ENCODE peak calls at places on chromosomes 7 and 10, in four cellular contexts. E is dorsolateral prefrontal cortex, J is stomach, G is fibroblast of lung. F is an unnamed sample.

GRCh38 chr7:26787696-26788095 is 76.7 kb downstream of the SKAP2 start:
- DNase-seq in E (no peak), J (no peak), G (no peak), F (no peak)

GRCh38 chr10:4847580-4848020 is 21.6 kb downstream of the AKR1E2 start:
- DNase-seq in E (no peak), J (no peak), G (peak), F (peak)

GRCh38 chr10:58512470-58513188 is at the start of gene BICC1:
- DNase-seq in E (peak), J (no peak), G (peak), F (peak)

GRCh38 chr7:85310301-85310700 is 123.4 kb upstream of the SEMA3D start:
- DNase-seq in E (no peak), J (no peak), G (no peak), F (no peak)

GRCh38 chr7:26860361-26860760 is 4.0 kb downstream of the SKAP2 start:
- DNase-seq in E (no peak), J (no peak), G (peak), F (no peak)

GRCh38 chr10:75286901-75287300 is 51.1 kb upstream of the COMTD1 start:
- DNase-seq in E (no peak), J (no peak), G (no peak), F (no peak)

GRCh38 chr10:102416181-102417094 is 2.1 kb downstream of the PSD start:
- DNase-seq in E (no peak), J (no peak), G (no peak), F (no peak)

GRCh38 chr7:1946025-1946424 is 275.9 kb downstream of the ELFN1 start:
- DNase-seq in E (no peak), J (no peak), G (no peak), F (no peak)

GRCh38 chr10:6218692-6219493 is 16.2 kb downstream of the PFKFB3 start:
- DNase-seq in E (no peak), J (no peak), G (no peak), F (peak)

GRCh38 chr10:34885901-34886300 is 70.8 kb upstream of the PARD3 start:
- DNase-seq in E (no peak), J (no peak), G (no peak), F (no peak)

GRCh38 chr7:51366930-51367613 is 50.5 kb upstream of the COBL start:
- DNase-seq in E (no peak), J (peak), G (peak), F (peak)

GRCh38 chr7:28666144-28666543 is 253.8 kb downstream of the CREB5 start:
- DNase-seq in E (no peak), J (no peak), G (peak), F (peak)

GRCh38 chr7:142598297-142598696 is 151.0 kb upstream of the PRSS1 start:
- DNase-seq in E (no peak), J (no peak), G (no peak), F (no peak)

GRCh38 chr7:131108212-131108980 is 219.3 kb upstream of the MKLN1 start:
- DNase-seq in E (no peak), J (no peak), G (peak), F (no peak)

DNA sequence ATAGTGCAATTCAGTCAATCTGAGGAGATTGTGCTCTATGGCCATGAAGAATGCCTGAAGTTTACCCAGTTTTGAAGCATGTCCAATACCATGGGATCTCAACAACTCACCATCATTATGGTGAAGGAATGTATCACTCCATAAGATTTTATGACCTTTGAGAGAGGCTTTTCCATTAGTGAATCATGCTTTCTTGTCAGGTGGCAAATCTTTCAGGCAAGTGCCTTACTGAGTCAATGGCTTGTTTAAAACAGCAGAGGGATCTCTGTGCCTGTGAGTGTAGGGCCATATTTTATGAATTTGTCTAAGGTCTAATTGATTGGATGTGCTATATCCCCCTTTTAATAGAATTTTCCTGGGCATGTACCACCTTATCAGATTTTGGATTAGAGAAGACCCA is 131.5 kb downstream of the CCDC7 start:
- DNase-seq in E (no peak), J (no peak), G (no peak), F (no peak)
- TF ChIP-seq CTCF in E (no peak), J (no peak), G (no peak), F (no peak)

GRCh38 chr7:93165447-93165846 is 17.3 kb upstream of the SAMD9L start:
- DNase-seq in E (no peak), J (no peak), G (peak), F (no peak)
- H3K27ac ChIP-seq in E (no peak), J (no peak), G (no peak), F (no peak)

DNA sequence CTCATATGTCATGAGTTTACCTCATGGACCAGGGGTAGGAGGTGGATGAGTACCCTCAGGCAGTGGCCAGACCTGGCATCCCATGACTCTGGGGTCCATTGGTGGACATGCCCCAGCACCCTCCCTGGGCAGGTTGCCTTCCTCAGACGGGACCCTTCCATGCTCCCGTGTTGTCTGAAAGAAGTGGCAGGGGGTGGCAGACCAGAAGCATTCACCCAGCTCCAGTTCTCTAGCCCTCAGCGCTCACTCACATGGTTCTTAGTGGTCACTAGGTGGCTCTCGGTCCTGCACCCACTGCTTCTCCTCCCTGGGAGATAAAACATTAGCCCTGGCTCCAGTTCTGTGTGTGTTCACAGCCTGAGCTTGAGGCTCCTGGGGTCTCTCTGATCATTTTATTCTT is 6.0 kb downstream of the RBP3 start:
- DNase-seq in E (no peak), J (no peak), G (peak), F (peak)
- TF ChIP-seq CTCF in E (no peak), J (no peak), G (no peak), F (no peak)

GRCh38 chr10:21199501-21199900 is 302.4 kb upstream of the NEBL start:
- DNase-seq in E (no peak), J (no peak), G (no peak), F (no peak)

GRCh38 chr10:21195149-21195731 is 298.1 kb upstream of the NEBL start:
- DNase-seq in E (no peak), J (no peak), G (no peak), F (peak)

GRCh38 chr10:21194510-21194993 is 297.4 kb upstream of the NEBL start:
- DNase-seq in E (no peak), J (peak), G (peak), F (peak)

GRCh38 chr10:21197006-21197405 is 299.9 kb upstream of the NEBL start:
- DNase-seq in E (no peak), J (no peak), G (no peak), F (no peak)

GRCh38 chr10:21197838-21198237 is 300.7 kb upstream of the NEBL start:
- DNase-seq in E (no peak), J (no peak), G (no peak), F (no peak)
- H3K27ac ChIP-seq in E (no peak), J (no peak), G (no peak), F (no peak)

DNA sequence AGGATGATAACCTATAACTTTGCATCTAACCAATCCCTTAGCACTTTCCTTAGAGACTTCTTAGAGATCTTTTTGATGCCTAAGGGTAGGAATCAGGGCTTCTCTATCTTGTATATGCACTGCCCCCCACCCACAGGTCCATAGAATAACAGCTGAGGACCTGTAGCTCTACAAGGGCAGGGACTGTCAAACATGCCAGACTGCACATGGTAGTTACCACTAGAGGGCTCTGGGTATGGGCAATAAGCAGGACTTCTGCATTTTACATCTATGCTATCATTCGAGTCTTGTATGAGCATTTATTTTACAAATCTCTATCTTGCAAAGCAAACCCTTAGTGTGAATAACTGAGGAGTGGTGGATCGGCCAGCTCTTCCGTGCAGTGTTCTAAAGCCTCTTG is 219.1 kb downstream of the WDR11 start:
- DNase-seq in E (no peak), J (no peak), G (no peak), F (no peak)
- TF ChIP-seq CTCF in E (peak), J (no peak), G (no peak), F (no peak)

DNA sequence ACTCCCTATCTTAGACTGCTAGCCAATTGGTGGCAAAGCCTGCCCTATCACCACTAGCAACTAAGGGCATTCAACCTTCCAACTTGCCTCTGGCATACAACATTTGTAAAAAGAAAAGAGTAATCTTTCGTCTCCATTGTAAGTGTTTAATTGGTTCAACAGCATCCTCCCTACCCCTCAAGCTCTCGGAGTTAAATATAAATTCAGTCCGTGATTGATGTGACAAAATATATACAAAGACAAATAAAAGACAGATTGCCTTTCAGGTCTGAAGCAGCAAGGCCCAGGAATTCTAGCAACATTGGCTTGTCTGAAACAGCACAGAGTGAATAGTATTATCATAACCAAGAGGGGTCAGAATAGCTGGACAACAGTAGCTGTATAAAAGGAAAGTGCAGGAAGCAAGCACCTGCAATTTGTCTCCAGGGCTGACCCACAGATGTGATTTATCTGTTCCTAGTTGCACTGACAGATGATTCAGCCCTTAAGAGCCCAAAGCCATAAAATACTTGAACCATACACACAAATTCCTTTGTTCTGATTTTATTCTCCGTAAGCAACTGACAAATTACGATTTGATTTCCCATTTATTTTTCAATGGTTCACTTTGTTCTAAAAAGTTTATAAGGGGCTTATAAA is 47.7 kb upstream of the ANKRD1 start:
- DNase-seq in E (no peak), J (no peak), G (peak), F (peak)
- H3K27ac ChIP-seq in E (no peak), J (no peak), G (no peak), F (no peak)

DNA sequence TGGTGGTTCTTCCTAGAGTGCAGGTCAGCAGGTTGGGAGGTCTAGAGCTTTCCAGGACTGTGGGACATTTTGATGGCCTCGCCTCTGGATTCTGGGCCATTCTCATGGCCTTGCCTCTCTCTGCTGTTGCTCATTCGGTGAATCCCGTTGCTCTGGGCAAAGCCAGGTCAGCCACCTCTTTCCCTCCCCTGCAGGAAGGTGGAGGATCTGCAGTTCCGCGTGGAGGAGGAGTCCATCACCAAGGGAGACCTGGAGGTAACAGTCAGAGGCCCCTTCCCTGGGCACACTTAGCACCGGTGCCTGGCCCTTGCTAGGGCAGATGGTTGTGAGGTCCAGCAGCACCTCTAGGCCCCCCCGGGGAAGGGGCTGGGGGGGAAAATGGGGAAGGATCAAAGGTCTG is 74.9 kb downstream of the CLIP2 start:
- DNase-seq in E (no peak), J (no peak), G (no peak), F (no peak)
- TF ChIP-seq CTCF in E (no peak), J (no peak), G (no peak), F (no peak)

GRCh38 chr7:155725073-155725346 is 80.5 kb downstream of the RBM33 start:
- DNase-seq in E (no peak), J (no peak), G (no peak), F (no peak)
- H3K27ac ChIP-seq in E (no peak), J (no peak), G (no peak), F (no peak)

DNA sequence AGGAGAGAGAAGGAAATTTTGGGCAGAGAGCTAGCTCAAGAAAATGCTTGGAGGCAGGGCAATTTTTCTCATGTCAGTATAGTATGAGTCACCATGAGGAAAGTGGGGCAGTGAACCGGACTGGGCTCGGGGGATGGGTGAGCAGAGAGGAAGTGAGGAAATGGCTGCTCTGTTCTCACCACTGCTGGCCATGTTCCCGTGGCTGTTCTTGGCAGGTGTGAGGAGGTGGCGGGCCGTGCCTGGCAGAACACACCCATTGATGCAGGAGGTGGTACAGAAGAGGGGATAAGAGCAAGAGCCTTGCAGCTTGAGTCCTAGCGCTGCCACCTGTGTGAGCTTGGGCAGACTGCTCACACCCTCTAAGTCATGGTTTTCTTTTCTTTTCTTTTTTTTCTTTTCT is 304.4 kb upstream of the LYZL1 start:
- DNase-seq in E (peak), J (peak), G (peak), F (peak)
- TF ChIP-seq CTCF in E (no peak), J (no peak), G (no peak), F (no peak)